ENCODE peak calls at places on chromosomes 7 and 10, in four cellular contexts. One of them, this sample, is unnamed.

GRCh38 chr10:33258951-33259350 is 75.5 kb downstream of the NRP1 start:
- DNase-seq in spleen: no peak
- DNase-seq in GM12892: no peak
- DNase-seq in transverse colon: no peak
- DNase-seq in this sample: peak; percentile 33

GRCh38 chr7:11726251-11727155 is 105.5 kb downstream of the THSD7A start:
- DNase-seq in spleen: no peak
- DNase-seq in GM12892: no peak
- DNase-seq in transverse colon: no peak
- DNase-seq in this sample: no peak

GRCh38 chr10:13707156-13707881 is 120.6 kb downstream of the PRPF18 start:
- DNase-seq in spleen: peak; percentile 80
- DNase-seq in GM12892: peak; percentile 32
- DNase-seq in transverse colon: peak; percentile 75
- DNase-seq in this sample: peak; percentile 18

GRCh38 chr7:30074422-30075030 is 46.3 kb downstream of the PLEKHA8 start:
- DNase-seq in spleen: no peak
- DNase-seq in GM12892: no peak
- DNase-seq in transverse colon: no peak
- DNase-seq in this sample: no peak

GRCh38 chr7:138008588-138009349 is 6.9 kb upstream of the CREB3L2 start:
- DNase-seq in spleen: no peak
- DNase-seq in GM12892: no peak
- DNase-seq in transverse colon: peak; percentile 24
- DNase-seq in this sample: peak; percentile 15

GRCh38 chr7:98828368-98828767 is 41.4 kb downstream of the TMEM130 start:
- DNase-seq in spleen: no peak
- DNase-seq in GM12892: no peak
- DNase-seq in transverse colon: no peak
- DNase-seq in this sample: no peak

GRCh38 chr7:135389971-135390370 is 119.9 kb downstream of the CNOT4 start:
- DNase-seq in spleen: no peak
- DNase-seq in GM12892: no peak
- DNase-seq in transverse colon: no peak
- DNase-seq in this sample: no peak

GRCh38 chr7:6157685-6158423 is 114.6 kb downstream of the CYTH3 start:
- DNase-seq in spleen: no peak
- DNase-seq in GM12892: no peak
- DNase-seq in transverse colon: no peak
- DNase-seq in this sample: no peak

GRCh38 chr10:76786673-76787072 is 850.9 kb downstream of the KCNMA1 start:
- DNase-seq in spleen: no peak
- DNase-seq in GM12892: no peak
- DNase-seq in transverse colon: no peak
- DNase-seq in this sample: no peak

GRCh38 chr7:108132551-108133265 is 2.5 kb upstream of the LAMB4 start:
- DNase-seq in spleen: no peak
- DNase-seq in GM12892: no peak
- DNase-seq in transverse colon: no peak
- DNase-seq in this sample: no peak

GRCh38 chr10:17923728-17924127 is 28.0 kb upstream of the SLC39A12 start:
- DNase-seq in spleen: no peak
- DNase-seq in GM12892: no peak
- DNase-seq in transverse colon: peak; percentile 24
- DNase-seq in this sample: peak; percentile 59

GRCh38 chr7:119374436-119374835 is 898.5 kb upstream of the KCND2 start:
- DNase-seq in spleen: no peak
- DNase-seq in GM12892: no peak
- DNase-seq in transverse colon: no peak
- DNase-seq in this sample: no peak

GRCh38 chr7:2010551-2011265 is 222.0 kb downstream of the MAD1L1 start:
- DNase-seq in spleen: peak; percentile 64
- DNase-seq in GM12892: no peak
- DNase-seq in transverse colon: no peak
- DNase-seq in this sample: no peak

GRCh38 chr10:58266826-58267712 is 625 bp downstream of the IPMK start:
- DNase-seq in spleen: peak; percentile 94
- DNase-seq in GM12892: no peak
- DNase-seq in transverse colon: peak; percentile 69
- DNase-seq in this sample: peak; percentile 30

GRCh38 chr7:46633816-46634215 is 712.7 kb upstream of the IGFBP3 start:
- DNase-seq in spleen: no peak
- DNase-seq in GM12892: no peak
- DNase-seq in transverse colon: no peak
- DNase-seq in this sample: no peak

GRCh38 chr7:146606628-146607027 is 490.0 kb downstream of the CNTNAP2 start:
- DNase-seq in spleen: no peak
- DNase-seq in GM12892: no peak
- DNase-seq in transverse colon: no peak
- DNase-seq in this sample: no peak

GRCh38 chr7:93569189-93569588 is 5.3 kb downstream of the CALCR start:
- DNase-seq in spleen: no peak
- DNase-seq in GM12892: no peak
- DNase-seq in transverse colon: no peak
- DNase-seq in this sample: no peak

GRCh38 chr10:76711374-76711997 is 926.1 kb downstream of the KCNMA1 start:
- DNase-seq in spleen: no peak
- DNase-seq in GM12892: no peak
- DNase-seq in transverse colon: no peak
- DNase-seq in this sample: no peak

GRCh38 chr10:33460461-33461294 is 126.2 kb upstream of the NRP1 start:
- DNase-seq in spleen: no peak
- DNase-seq in GM12892: no peak
- DNase-seq in transverse colon: no peak
- DNase-seq in this sample: no peak

GRCh38 chr7:44461387-44461786 is 29.1 kb downstream of the NUDCD3 start:
- DNase-seq in spleen: no peak
- DNase-seq in GM12892: no peak
- DNase-seq in transverse colon: no peak
- DNase-seq in this sample: peak; percentile 65

GRCh38 chr7:127850195-127850594 is 181.0 kb downstream of the LRRC4 start:
- DNase-seq in spleen: no peak
- DNase-seq in GM12892: no peak
- DNase-seq in transverse colon: no peak
- DNase-seq in this sample: no peak

GRCh38 chr10:61100882-61101281 is 156.9 kb upstream of the RHOBTB1 start:
- DNase-seq in spleen: no peak
- DNase-seq in GM12892: no peak
- DNase-seq in transverse colon: no peak
- DNase-seq in this sample: no peak

GRCh38 chr10:18594574-18595156 is 56.7 kb downstream of the NSUN6 start:
- DNase-seq in spleen: no peak
- DNase-seq in GM12892: no peak
- DNase-seq in transverse colon: peak; percentile 11
- DNase-seq in this sample: no peak

GRCh38 chr10:49081532-49082275 is 33.6 kb downstream of the VSTM4 start:
- DNase-seq in spleen: no peak
- DNase-seq in GM12892: no peak
- DNase-seq in transverse colon: no peak
- DNase-seq in this sample: no peak

GRCh38 chr7:139118234-139118802 is 8.8 kb upstream of the ZC3HAV1 start:
- DNase-seq in spleen: no peak
- DNase-seq in GM12892: no peak
- DNase-seq in transverse colon: no peak
- DNase-seq in this sample: peak; percentile 38

DNA sequence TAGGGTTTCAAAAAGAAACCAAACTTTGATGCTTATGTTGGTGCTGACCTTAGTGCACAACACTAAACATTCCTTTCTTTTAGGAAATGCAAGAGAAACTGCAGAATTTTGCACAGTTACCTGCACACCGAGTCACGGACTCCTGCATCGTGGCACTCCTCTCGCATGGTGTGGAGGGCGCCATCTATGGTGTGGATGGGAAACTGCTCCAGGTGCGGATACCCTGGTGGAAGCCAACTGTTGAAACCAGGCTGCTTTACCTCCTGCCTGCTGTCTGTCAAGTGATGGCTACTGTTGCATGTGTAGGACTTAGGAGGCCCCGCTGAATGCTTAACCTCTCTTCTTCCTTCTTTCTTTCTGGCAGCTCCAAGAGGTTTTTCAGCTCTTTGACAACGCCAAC is 11.7 kb downstream of the CASP2 start:
- DNase-seq in spleen: no peak
- DNase-seq in GM12892: no peak
- DNase-seq in transverse colon: peak; percentile 65
- DNase-seq in this sample: peak; percentile 16
- TF ChIP-seq POLR2A in spleen: no peak
- TF ChIP-seq POLR2A in GM12892: no peak
- TF ChIP-seq POLR2A in transverse colon: no peak
- TF ChIP-seq POLR2A in this sample: no peak

GRCh38 chr10:74541375-74541774 is 285.0 kb upstream of the KAT6B start:
- DNase-seq in spleen: no peak
- DNase-seq in GM12892: no peak
- DNase-seq in transverse colon: no peak
- DNase-seq in this sample: no peak
- TF ChIP-seq POLR2A in spleen: no peak
- TF ChIP-seq POLR2A in GM12892: no peak
- TF ChIP-seq POLR2A in transverse colon: no peak
- TF ChIP-seq POLR2A in this sample: no peak

GRCh38 chr7:101121996-101122932 is 4.6 kb upstream of the SERPINE1 start:
- DNase-seq in spleen: no peak
- DNase-seq in GM12892: peak; percentile 46
- DNase-seq in transverse colon: peak; percentile 65
- DNase-seq in this sample: peak; percentile 76
- TF ChIP-seq POLR2A in spleen: no peak
- TF ChIP-seq POLR2A in GM12892: peak; percentile 36
- TF ChIP-seq POLR2A in transverse colon: peak; percentile 35
- TF ChIP-seq POLR2A in this sample: no peak

GRCh38 chr7:150629347-150629746 is 2.8 kb downstream of the GIMAP6 start:
- DNase-seq in spleen: no peak
- DNase-seq in GM12892: no peak
- DNase-seq in transverse colon: no peak
- DNase-seq in this sample: no peak
- TF ChIP-seq POLR2A in spleen: no peak
- TF ChIP-seq POLR2A in GM12892: no peak
- TF ChIP-seq POLR2A in transverse colon: no peak
- TF ChIP-seq POLR2A in this sample: no peak

GRCh38 chr7:158329014-158329610 is 258.5 kb downstream of the PTPRN2 start:
- DNase-seq in spleen: peak; percentile 69
- DNase-seq in GM12892: no peak
- DNase-seq in transverse colon: no peak
- DNase-seq in this sample: no peak

GRCh38 chr7:158325530-158326381 is 261.9 kb downstream of the PTPRN2 start:
- DNase-seq in spleen: peak; percentile 49
- DNase-seq in GM12892: no peak
- DNase-seq in transverse colon: peak; percentile 16
- DNase-seq in this sample: no peak

GRCh38 chr7:158327012-158327411 is 260.6 kb downstream of the PTPRN2 start:
- DNase-seq in spleen: peak; percentile 11
- DNase-seq in GM12892: no peak
- DNase-seq in transverse colon: no peak
- DNase-seq in this sample: no peak

GRCh38 chr7:158328376-158329013 is 259.1 kb downstream of the PTPRN2 start:
- DNase-seq in spleen: peak; percentile 54
- DNase-seq in GM12892: no peak
- DNase-seq in transverse colon: no peak
- DNase-seq in this sample: no peak

GRCh38 chr7:158327571-158328180 is 259.9 kb downstream of the PTPRN2 start:
- DNase-seq in spleen: peak; percentile 40
- DNase-seq in GM12892: no peak
- DNase-seq in transverse colon: no peak
- DNase-seq in this sample: no peak
- TF ChIP-seq POLR2A in spleen: no peak
- TF ChIP-seq POLR2A in GM12892: no peak
- TF ChIP-seq POLR2A in transverse colon: no peak
- TF ChIP-seq POLR2A in this sample: no peak